ENCODE peak calls at places on chromosomes 11 and 22, in eight cellular contexts. L is Panc1; T is neuronal stem cell; P is CD8-positive, alpha-beta T cell; E is colonic mucosa; M is ovary; F is hepatocyte; A is SJSA1. G is an unnamed sample.

GRCh38 chr22:36184433-36185035 is 17.1 kb downstream of the APOL4 start:
- DNase-seq in L (no peak), T (no peak), P (no peak), E (no peak), M (no peak), F (no peak), A (no peak), G (peak; percentile 65)

GRCh38 chr11:13008625-13009475 is at the start of gene RASSF10:
- DNase-seq in L (no peak), T (peak; percentile 80), P (no peak), E (peak; percentile 93), M (no peak), F (peak; percentile 88), A (peak; percentile 80), G (no peak)

GRCh38 chr22:44045171-44045570 is 21.1 kb downstream of the PARVB start:
- DNase-seq in L (no peak), T (no peak), P (no peak), E (no peak), M (no peak), F (no peak), A (no peak), G (no peak)

GRCh38 chr11:113514856-113515255 is 39.7 kb upstream of the DRD2 start:
- DNase-seq in L (no peak), T (no peak), P (no peak), E (no peak), M (no peak), F (no peak), A (no peak), G (no peak)

GRCh38 chr11:112343368-112344039 is 82.8 kb upstream of the PLET1 start:
- DNase-seq in L (no peak), T (no peak), P (no peak), E (no peak), M (no peak), F (no peak), A (no peak), G (no peak)

GRCh38 chr11:29389793-29390192 is 627.0 kb downstream of the KCNA4 start:
- DNase-seq in L (no peak), T (no peak), P (no peak), E (no peak), M (no peak), F (no peak), A (no peak), G (no peak)

GRCh38 chr11:36056160-36056751 is 112.4 kb downstream of the LDLRAD3 start:
- DNase-seq in L (no peak), T (no peak), P (no peak), E (peak; percentile 22), M (peak; percentile 39), F (peak; percentile 36), A (no peak), G (no peak)

GRCh38 chr22:23147632-23148387 is 2.5 kb downstream of the RAB36 start:
- DNase-seq in L (no peak), T (no peak), P (no peak), E (no peak), M (no peak), F (peak; percentile 61), A (no peak), G (no peak)

GRCh38 chr22:25417792-25418191 is 146.7 kb upstream of the GRK3 start:
- DNase-seq in L (no peak), T (no peak), P (no peak), E (no peak), M (no peak), F (no peak), A (no peak), G (no peak)

GRCh38 chr11:45560935-45561330 is 104.5 kb downstream of the CHST1 start:
- DNase-seq in L (no peak), T (no peak), P (no peak), E (no peak), M (no peak), F (no peak), A (no peak), G (no peak)

GRCh38 chr22:26549902-26550497 is 37.7 kb upstream of the TFIP11 start:
- DNase-seq in L (no peak), T (no peak), P (no peak), E (no peak), M (no peak), F (no peak), A (no peak), G (no peak)

GRCh38 chr11:10322830-10323792 is 18.2 kb downstream of the ADM start:
- DNase-seq in L (peak; percentile 90), T (no peak), P (peak; percentile 38), E (peak; percentile 79), M (peak; percentile 52), F (peak; percentile 85), A (peak; percentile 69), G (peak; percentile 88)

GRCh38 chr11:1155274-1155693 is 2.5 kb upstream of the MUC5AC start:
- DNase-seq in L (peak; percentile 56), T (no peak), P (no peak), E (no peak), M (no peak), F (no peak), A (no peak), G (no peak)

GRCh38 chr11:111851636-111852035 is 19.7 kb downstream of the ALG9 start:
- DNase-seq in L (no peak), T (no peak), P (no peak), E (no peak), M (no peak), F (peak; percentile 14), A (no peak), G (no peak)

GRCh38 chr11:68331338-68331947 is 19.1 kb downstream of the LRP5 start:
- DNase-seq in L (no peak), T (no peak), P (no peak), E (peak; percentile 82), M (no peak), F (peak; percentile 49), A (no peak), G (no peak)

GRCh38 chr11:73797457-73797856 is 9.8 kb downstream of the MRPL48 start:
- DNase-seq in L (no peak), T (no peak), P (no peak), E (no peak), M (no peak), F (no peak), A (no peak), G (no peak)

GRCh38 chr11:62694455-62695167 is 5.3 kb upstream of the LRRN4CL start:
- DNase-seq in L (peak; percentile 46), T (peak; percentile 77), P (peak; percentile 81), E (peak; percentile 84), M (peak; percentile 83), F (peak; percentile 88), A (peak; percentile 88), G (peak; percentile 49)

GRCh38 chr11:34449013-34449412 is 10.3 kb downstream of the CAT start:
- DNase-seq in L (no peak), T (no peak), P (no peak), E (no peak), M (no peak), F (no peak), A (no peak), G (no peak)

GRCh38 chr11:126596474-126596873 is 241.0 kb downstream of the ST3GAL4 start:
- DNase-seq in L (no peak), T (no peak), P (no peak), E (no peak), M (no peak), F (no peak), A (no peak), G (no peak)
- H3K27me3 ChIP-seq in L (peaks cover 28% of the 10 kb centered on the region), T (no peaks in the 10 kb centered on the region), P (no peaks in the 10 kb centered on the region), E (no peaks in the 10 kb centered on the region), M (no peaks in the 10 kb centered on the region), F (peaks cover 8% of the 10 kb centered on the region), A (no peaks in the 10 kb centered on the region), G (no peaks in the 10 kb centered on the region)

DNA sequence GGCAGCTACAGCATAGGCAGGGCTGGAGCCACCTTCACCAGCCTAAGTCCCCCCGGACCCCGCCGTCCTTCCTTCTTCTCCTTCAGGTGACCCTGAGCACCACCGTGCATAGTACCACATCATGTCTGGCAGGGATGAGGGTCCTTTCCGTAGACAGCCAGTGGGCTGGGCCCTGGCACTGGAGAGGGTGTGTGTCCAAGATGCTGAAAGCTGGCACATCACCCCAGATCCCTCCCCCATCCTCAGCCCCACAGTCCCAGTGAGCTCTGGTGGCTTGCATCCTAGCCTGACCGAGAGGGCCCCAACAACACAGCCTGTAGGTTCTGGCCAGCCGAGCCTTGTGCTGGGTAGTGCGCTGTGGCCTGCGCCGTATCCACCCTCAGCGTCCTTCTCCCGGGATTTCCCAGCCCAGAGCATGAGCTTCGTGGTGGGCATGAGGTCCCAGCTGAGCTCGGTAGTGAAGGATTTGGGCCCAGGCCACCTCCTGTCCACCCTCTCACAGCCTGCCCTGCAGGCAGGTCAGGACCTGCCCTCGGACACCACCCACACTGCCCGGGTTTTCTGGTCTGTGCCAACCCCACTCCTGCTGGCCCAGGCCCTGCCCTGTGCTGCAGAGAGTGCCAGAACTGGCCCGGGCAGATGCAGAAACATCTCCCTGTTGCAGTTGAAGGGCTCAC is 1124.3 kb downstream of the BRD1 start:
- DNase-seq in L (no peak), T (no peak), P (no peak), E (no peak), M (no peak), F (no peak), A (no peak), G (no peak)
- H3K9me3 ChIP-seq in L (no peaks in the 10 kb centered on the region), T (peaks cover 2% of the 10 kb centered on the region), P (no peaks in the 10 kb centered on the region), E (no peaks in the 10 kb centered on the region), M (no peaks in the 10 kb centered on the region), F (no peaks in the 10 kb centered on the region), A (no peaks in the 10 kb centered on the region), G (no peaks in the 10 kb centered on the region)

GRCh38 chr22:30074994-30075393 is 5.3 kb upstream of the HORMAD2 start:
- DNase-seq in L (no peak), T (no peak), P (no peak), E (no peak), M (no peak), F (no peak), A (no peak), G (no peak)

GRCh38 chr22:30080805-30081204 is 541 bp downstream of the HORMAD2 start:
- DNase-seq in L (no peak), T (no peak), P (no peak), E (no peak), M (no peak), F (no peak), A (no peak), G (no peak)

GRCh38 chr22:30077279-30077678 is 3.0 kb upstream of the HORMAD2 start:
- DNase-seq in L (no peak), T (no peak), P (no peak), E (no peak), M (no peak), F (peak; percentile 35), A (no peak), G (no peak)

GRCh38 chr22:30078320-30079311 is 1.6 kb upstream of the HORMAD2 start:
- DNase-seq in L (no peak), T (no peak), P (peak; percentile 20), E (no peak), M (no peak), F (peak; percentile 10), A (no peak), G (no peak)

GRCh38 chr22:30079952-30080533 is at the start of gene HORMAD2:
- DNase-seq in L (no peak), T (peak; percentile 69), P (no peak), E (no peak), M (no peak), F (peak; percentile 70), A (no peak), G (no peak)
- H3K27ac ChIP-seq in L (no peak within 1 kb of the TSS), T (no peak within 1 kb of the TSS), P (no peak within 1 kb of the TSS), E (no peak within 1 kb of the TSS), M (no peak within 1 kb of the TSS), F (no peak within 1 kb of the TSS), A (no peak within 1 kb of the TSS), G (no peak within 1 kb of the TSS)

DNA sequence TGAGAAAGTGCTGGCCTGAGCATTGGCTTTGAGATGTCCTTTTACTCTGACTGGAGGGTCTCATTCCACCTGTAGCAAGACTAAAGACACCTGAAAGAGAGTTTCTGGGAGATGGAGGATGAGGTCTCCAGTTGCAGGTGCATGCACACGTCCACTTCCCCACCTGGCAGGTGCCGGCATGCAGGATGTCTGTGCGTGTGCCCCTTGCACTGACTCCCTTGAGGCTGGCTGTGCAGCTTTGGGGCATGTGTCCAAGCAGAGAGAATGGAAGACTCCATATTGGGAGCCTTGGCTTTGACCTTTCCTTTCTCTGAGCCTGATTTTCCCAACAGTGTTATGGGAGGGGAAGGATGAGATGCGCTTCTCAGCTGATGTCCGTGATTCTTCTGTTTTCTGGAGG is 44.0 kb upstream of the TUB start:
- DNase-seq in L (no peak), T (no peak), P (no peak), E (no peak), M (no peak), F (no peak), A (no peak), G (peak; percentile 40)
- H3K27me3 ChIP-seq in L (no peaks in the 10 kb centered on the region), T (no peaks in the 10 kb centered on the region), P (peaks cover 4% of the 10 kb centered on the region), E (no peaks in the 10 kb centered on the region), M (no peaks in the 10 kb centered on the region), F (peaks cover 6% of the 10 kb centered on the region), A (no peaks in the 10 kb centered on the region), G (no peaks in the 10 kb centered on the region)